ENCODE peak calls at places on chromosomes 3 and 15, in five cellular contexts. O is psoas muscle, S is heart left ventricle, V is fibroblast of lung, H is A549. I is an unnamed sample.
A peak's percentile ranks its signal among the peaks of the same experiment; 100 is the strongest.

GRCh38 chr3:147397911-147398809 is 8.2 kb downstream of the ZIC4 start:
- DNase-seq in O (no peak), S (no peak), V (no peak), H (no peak), I (no peak)

GRCh38 chr3:107543666-107544065 is 20.9 kb downstream of the BBX start:
- DNase-seq in O (no peak), S (no peak), V (peak; percentile 20), H (peak; percentile 51), I (no peak)

GRCh38 chr3:150020527-150020926 is 49.8 kb upstream of the PFN2 start:
- DNase-seq in O (no peak), S (no peak), V (peak; percentile 13), H (no peak), I (no peak)

GRCh38 chr3:157231071-157231470 is 71.1 kb upstream of the CCNL1 start:
- DNase-seq in O (no peak), S (no peak), V (no peak), H (no peak), I (no peak)

GRCh38 chr3:56962200-56962599 is 98.3 kb upstream of the SPATA12 start:
- DNase-seq in O (no peak), S (no peak), V (no peak), H (no peak), I (no peak)

GRCh38 chr15:90471769-90472168 is 58.0 kb upstream of the CRTC3 start:
- DNase-seq in O (no peak), S (no peak), V (no peak), H (no peak), I (no peak)

GRCh38 chr3:24686764-24687163 is 192.1 kb upstream of the THRB start:
- DNase-seq in O (no peak), S (no peak), V (peak; percentile 68), H (no peak), I (no peak)

GRCh38 chr3:66396888-66397287 is 103.9 kb downstream of the LRIG1 start:
- DNase-seq in O (no peak), S (no peak), V (no peak), H (no peak), I (no peak)

GRCh38 chr15:67914537-67915373 is 74.9 kb upstream of the RNU6-1 start:
- DNase-seq in O (peak; percentile 39), S (peak; percentile 52), V (peak; percentile 68), H (peak; percentile 93), I (peak; percentile 60)

GRCh38 chr3:71951842-71952241 is 166.9 kb upstream of the PROK2 start:
- DNase-seq in O (no peak), S (no peak), V (no peak), H (no peak), I (no peak)

GRCh38 chr3:115517457-115518050 is 105.8 kb upstream of the GAP43 start:
- DNase-seq in O (no peak), S (no peak), V (no peak), H (no peak), I (no peak)

GRCh38 chr15:43969802-43970375 is 143.1 kb downstream of the WDR76 start:
- DNase-seq in O (no peak), S (no peak), V (no peak), H (no peak), I (no peak)

GRCh38 chr15:58999694-59000093 is 12.2 kb downstream of the RNF111 start:
- DNase-seq in O (no peak), S (no peak), V (no peak), H (no peak), I (no peak)

GRCh38 chr15:58994906-58995453 is 7.5 kb downstream of the RNF111 start:
- DNase-seq in O (no peak), S (no peak), V (no peak), H (no peak), I (no peak)
- H3K4me1 ChIP-seq in O (peaks cover 30% of the 10 kb centered on the region), S (peaks cover 8% of the 10 kb centered on the region), V (no peaks in the 10 kb centered on the region), H (peaks cover 1% of the 10 kb centered on the region), I (no peaks in the 10 kb centered on the region)

DNA sequence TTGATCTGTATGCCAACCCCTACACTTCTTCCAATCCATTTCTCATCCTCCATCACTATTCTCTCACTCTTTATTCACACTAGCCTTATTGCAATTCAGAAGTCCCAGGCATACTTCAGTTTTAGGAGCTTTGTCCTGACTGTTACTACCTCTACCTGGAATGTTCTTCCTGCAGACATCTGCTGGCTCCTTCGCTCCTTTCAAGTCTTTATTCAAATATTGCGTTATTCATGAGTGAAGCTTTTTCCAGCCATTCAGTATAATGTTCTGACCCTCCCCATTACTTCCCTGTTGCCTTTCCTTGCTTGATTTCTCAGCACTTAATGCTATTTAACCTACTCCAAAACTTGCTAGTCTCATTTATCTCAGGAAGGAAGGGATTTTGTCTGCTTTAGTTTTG is 9.1 kb downstream of the ATP11B start:
- DNase-seq in O (no peak), S (no peak), V (no peak), H (peak; percentile 3), I (no peak)
- H3K4me1 ChIP-seq in O (peaks cover 36% of the 10 kb centered on the region), S (peaks cover 14% of the 10 kb centered on the region), V (no peaks in the 10 kb centered on the region), H (peaks cover 7% of the 10 kb centered on the region), I (no peaks in the 10 kb centered on the region)

DNA sequence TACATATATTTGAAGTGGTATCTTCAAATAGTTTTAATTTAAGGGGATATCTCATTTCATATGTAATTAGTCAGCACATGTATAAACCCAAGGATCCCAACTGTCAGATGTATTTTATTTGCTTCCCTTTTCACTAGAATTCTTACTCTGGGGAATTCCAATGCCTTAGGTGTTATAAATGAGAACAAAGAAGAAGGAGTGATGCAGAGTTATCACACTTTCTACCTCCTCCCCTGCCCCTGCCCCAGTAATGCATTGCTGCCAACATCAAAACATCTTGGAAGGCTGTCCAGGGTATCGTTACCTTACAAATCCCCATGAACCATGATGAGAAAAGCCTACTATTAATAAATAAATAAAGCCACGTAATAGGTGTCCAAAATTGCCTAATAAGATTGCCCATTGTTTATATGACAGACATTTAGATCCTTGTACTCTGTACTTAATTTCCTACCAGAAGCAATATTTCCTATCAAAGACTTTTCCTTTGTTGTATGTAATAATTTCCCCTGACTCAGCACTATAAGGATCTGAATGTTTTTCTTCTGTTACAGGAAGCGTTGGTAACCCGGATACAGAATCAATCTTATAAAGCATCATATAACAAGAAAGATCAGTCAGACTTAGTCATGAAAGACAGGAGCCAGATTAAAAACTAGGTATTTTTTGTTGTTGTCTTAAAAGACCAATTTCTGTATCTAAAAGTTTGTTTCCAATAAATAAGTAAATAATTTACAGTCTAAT is 38.8 kb downstream of the CBLB start:
- DNase-seq in O (no peak), S (no peak), V (peak; percentile 44), H (no peak), I (no peak)
- H3K4me1 ChIP-seq in O (peaks cover 36% of the 10 kb centered on the region), S (peaks cover 67% of the 10 kb centered on the region), V (no peaks in the 10 kb centered on the region), H (peaks cover 43% of the 10 kb centered on the region), I (no peaks in the 10 kb centered on the region)

GRCh38 chr3:161343986-161344385 is 27.3 kb downstream of the SPTSSB start:
- DNase-seq in O (no peak), S (no peak), V (no peak), H (no peak), I (no peak)
- H3K4me1 ChIP-seq in O (no peaks in the 10 kb centered on the region), S (no peaks in the 10 kb centered on the region), V (no peaks in the 10 kb centered on the region), H (peaks cover under 1% of the 10 kb centered on the region), I (no peaks in the 10 kb centered on the region)

GRCh38 chr3:42690766-42691680 is 5.7 kb downstream of the KLHL40 start:
- DNase-seq in O (no peak), S (peak; percentile 6), V (no peak), H (no peak), I (peak; percentile 31)
- H3K4me1 ChIP-seq in O (peaks cover 25% of the 10 kb centered on the region), S (no peaks in the 10 kb centered on the region), V (no peaks in the 10 kb centered on the region), H (no peaks in the 10 kb centered on the region), I (no peaks in the 10 kb centered on the region)

I was measured in pancreas.